ENCODE peak calls at places on chromosome 9, in four cellular contexts. Z is H9, D is IMR-90, K is H1. B is an unnamed sample.

GRCh38 chr9:16526380-16526779 is 344.1 kb downstream of the BNC2 start:
- DNase-seq in Z (no peak), D (peak; percentile 77), K (no peak), B (no peak)

GRCh38 chr9:100417815-100418214 is 9.1 kb upstream of the MSANTD3 start:
- DNase-seq in Z (no peak), D (no peak), K (no peak), B (no peak)

GRCh38 chr9:35909687-35910612 is 660 bp downstream of the SPAAR start:
- DNase-seq in Z (no peak), D (no peak), K (no peak), B (peak; percentile 53)

GRCh38 chr9:36864491-36865410 is 169.3 kb downstream of the PAX5 start:
- DNase-seq in D (no peak), K (no peak), Z (peak; percentile 71), B (peak; percentile 16)

GRCh38 chr9:135555910-135556309 is 5.6 kb upstream of the PAEP start:
- DNase-seq in Z (no peak), D (no peak), K (no peak), B (no peak)

GRCh38 chr9:104682642-104683041 is 11.7 kb upstream of the OR13D1 start:
- DNase-seq in D (peak; percentile 51), Z (no peak), K (no peak), B (peak; percentile 71)

GRCh38 chr9:115988701-115989100 is 164.9 kb upstream of the PAPPA start:
- DNase-seq in Z (no peak), D (peak; percentile 57), K (no peak), B (no peak)

GRCh38 chr9:114719290-114719689 is 37.3 kb upstream of the TEX48 start:
- DNase-seq in Z (no peak), D (no peak), K (no peak), B (no peak)

GRCh38 chr9:77097335-77097734 is 77.9 kb downstream of the FOXB2 start:
- DNase-seq in K (no peak), D (no peak), Z (no peak), B (no peak)

GRCh38 chr9:73089304-73089985 is 62.2 kb upstream of the ANXA1 start:
- DNase-seq in Z (no peak), D (no peak), K (no peak), B (no peak)

GRCh38 chr9:93827545-93828330 is 127.4 kb downstream of the BARX1 start:
- DNase-seq in Z (peak; percentile 88), K (no peak), D (peak; percentile 28), B (peak; percentile 83)

GRCh38 chr9:127919253-127919815 is 2.5 kb upstream of the ST6GALNAC4 start:
- DNase-seq in Z (no peak), D (peak; percentile 99), K (no peak), B (peak; percentile 81)

GRCh38 chr9:70021026-70021571 is 22.5 kb upstream of the MAMDC2 start:
- DNase-seq in Z (no peak), K (no peak), D (peak; percentile 97), B (no peak)

GRCh38 chr9:134461436-134461982 is 135.3 kb downstream of the RXRA start:
- DNase-seq in K (no peak), Z (no peak), D (no peak), B (no peak)

GRCh38 chr9:70429899-70430298 is 15.4 kb upstream of the KLF9 start:
- DNase-seq in K (no peak), D (no peak), Z (no peak), B (peak; percentile 16)

GRCh38 chr9:93896093-93896492 is 59.1 kb downstream of the BARX1 start:
- DNase-seq in D (no peak), K (no peak), Z (peak; percentile 5), B (no peak)

GRCh38 chr9:137029058-137029922 is 1.3 kb upstream of the ABCA2 start:
- DNase-seq in D (peak; percentile 36), K (no peak), Z (peak; percentile 85), B (peak; percentile 67)

GRCh38 chr9:135381911-135382310 is 97.7 kb upstream of the PPP1R26 start:
- DNase-seq in K (no peak), D (no peak), Z (no peak), B (no peak)

GRCh38 chr9:129283705-129284606 is 105.9 kb upstream of the IER5L start:
- DNase-seq in Z (no peak), K (no peak), D (no peak), B (no peak)

GRCh38 chr9:129102791-129103594 is 7.6 kb downstream of the CRAT start:
- DNase-seq in K (no peak), D (peak; percentile 35), Z (peak; percentile 85), B (peak; percentile 82)

GRCh38 chr9:77595426-77596051 is 52.6 kb downstream of the GNA14 start:
- DNase-seq in K (no peak), Z (no peak), D (no peak), B (peak; percentile 81)

GRCh38 chr9:77926314-77926959 is 105.2 kb downstream of the GNAQ start:
- DNase-seq in K (no peak), Z (no peak), D (peak; percentile 76), B (no peak)

GRCh38 chr9:126153382-126153781 is 173.2 kb upstream of the MVB12B start:
- DNase-seq in K (no peak), D (no peak), Z (no peak), B (no peak)

GRCh38 chr9:129888085-129888808 is 53.0 kb downstream of the USP20 start:
- DNase-seq in D (no peak), Z (no peak), K (no peak), B (no peak)

GRCh38 chr9:134678206-134678605 is 36.6 kb downstream of the COL5A1 start:
- DNase-seq in D (no peak), K (no peak), Z (no peak), B (no peak)

GRCh38 chr9:129610473-129611301 is 10.2 kb downstream of the C9orf50 start:
- DNase-seq in D (peak; percentile 58), K (no peak), Z (peak; percentile 93), B (peak; percentile 90)

GRCh38 chr9:81874926-81875325 is 53.3 kb upstream of the SPATA31D4 start:
- DNase-seq in Z (no peak), K (no peak), D (peak; percentile 94), B (no peak)

GRCh38 chr9:16460711-16461110 is 409.8 kb downstream of the BNC2 start:
- DNase-seq in D (no peak), Z (no peak), K (no peak), B (no peak)

GRCh38 chr9:133825555-133826198 is 87.5 kb upstream of the SARDH start:
- DNase-seq in D (peak; percentile 90), Z (no peak), K (no peak), B (no peak)

GRCh38 chr9:21995652-21996275 is 1.2 kb downstream of the CDKN2B-AS1 start:
- DNase-seq in Z (no peak), K (no peak), D (peak; percentile 55), B (peak; percentile 64)

GRCh38 chr9:37944266-37944650 is 40.3 kb upstream of the SLC25A51 start:
- DNase-seq in K (no peak), Z (no peak), D (no peak), B (no peak)

GRCh38 chr9:37944671-37945481 is 40.9 kb upstream of the SLC25A51 start:
- DNase-seq in K (peak; percentile 39), Z (peak; percentile 57), D (peak; percentile 50), B (peak; percentile 90)

GRCh38 chr9:37942616-37943328 is 38.8 kb upstream of the SLC25A51 start:
- DNase-seq in D (no peak), K (no peak), Z (no peak), B (no peak)

GRCh38 chr9:37941253-37941652 is 37.3 kb upstream of the SLC25A51 start:
- DNase-seq in D (no peak), Z (no peak), K (no peak), B (no peak)

GRCh38 chr9:37943329-37944265 is 39.7 kb upstream of the SLC25A51 start:
- DNase-seq in D (peak; percentile 94), Z (no peak), K (no peak), B (peak; percentile 60)
- H2BK120ac ChIP-seq in D (peak overlapping the region; percentile 79), Z (no peak overlapping the region), K (no peak overlapping the region), B (no peak overlapping the region)

DNA sequence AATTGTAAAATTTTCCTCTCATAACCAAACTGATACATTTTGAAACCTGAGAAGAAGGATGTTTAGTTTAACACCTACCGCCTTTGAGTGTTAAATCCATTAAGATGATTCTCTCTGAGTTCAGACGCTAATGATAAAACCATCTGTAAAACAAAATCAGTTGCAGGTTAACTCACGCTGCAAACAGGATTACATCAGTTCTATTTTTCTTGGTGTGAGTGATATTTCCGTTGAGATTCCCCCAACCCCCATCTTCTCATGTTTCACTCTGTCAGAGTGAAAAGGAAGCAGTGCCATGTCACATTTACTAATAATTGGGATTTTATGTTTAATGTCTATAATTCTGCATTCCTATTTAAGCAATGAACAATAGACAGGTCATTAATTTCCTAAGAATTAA is 146.5 kb downstream of the FANCC start:
- DNase-seq in Z (no peak), D (peak; percentile 67), K (no peak), B (peak; percentile 36)
- H3K4me1 ChIP-seq in Z (peaks cover 5% of the 10 kb centered on the region), D (peaks cover 5% of the 10 kb centered on the region), K (no peaks in the 10 kb centered on the region), B (peaks cover 1% of the 10 kb centered on the region)

DNA sequence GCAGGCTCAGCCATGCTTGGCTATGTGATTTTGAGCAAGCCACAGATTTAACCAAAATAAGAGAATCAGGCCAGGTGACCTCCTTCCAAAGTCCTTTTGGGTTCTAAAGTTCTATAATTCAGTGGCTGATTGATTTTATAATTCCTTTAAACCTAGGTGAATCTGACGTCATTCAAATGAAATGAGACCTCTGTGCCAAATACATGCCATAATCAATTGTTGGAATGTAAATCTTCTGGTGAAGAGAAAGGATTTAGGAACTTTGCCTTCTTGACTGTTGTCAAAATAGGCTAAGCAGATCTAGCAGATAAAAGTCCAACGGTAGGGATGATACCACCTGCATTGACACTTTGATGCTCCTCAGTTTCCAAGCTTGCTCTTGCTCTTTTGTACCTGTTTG is 3.9 kb upstream of the DENND1A start:
- DNase-seq in Z (no peak), K (no peak), D (no peak), B (no peak)
- H4K5ac ChIP-seq in Z (no peak overlapping the region), K (no peak overlapping the region), D (no peak overlapping the region), B (no peak overlapping the region)

GRCh38 chr9:112380771-112381181 is 868 bp downstream of the HSDL2 start:
- DNase-seq in D (peak; percentile 29), K (no peak), Z (no peak), B (peak; percentile 9)

GRCh38 chr9:112380102-112380581 is at the start of gene HSDL2:
- DNase-seq in Z (no peak), K (no peak), D (peak; percentile 28), B (no peak)

GRCh38 chr9:112378441-112379176 is 1.3 kb upstream of the HSDL2 start:
- DNase-seq in K (peak; percentile 10), D (no peak), Z (peak; percentile 36), B (peak; percentile 75)

GRCh38 chr9:112377684-112378344 is 2.1 kb upstream of the HSDL2 start:
- DNase-seq in Z (no peak), D (no peak), K (no peak), B (no peak)

DNA sequence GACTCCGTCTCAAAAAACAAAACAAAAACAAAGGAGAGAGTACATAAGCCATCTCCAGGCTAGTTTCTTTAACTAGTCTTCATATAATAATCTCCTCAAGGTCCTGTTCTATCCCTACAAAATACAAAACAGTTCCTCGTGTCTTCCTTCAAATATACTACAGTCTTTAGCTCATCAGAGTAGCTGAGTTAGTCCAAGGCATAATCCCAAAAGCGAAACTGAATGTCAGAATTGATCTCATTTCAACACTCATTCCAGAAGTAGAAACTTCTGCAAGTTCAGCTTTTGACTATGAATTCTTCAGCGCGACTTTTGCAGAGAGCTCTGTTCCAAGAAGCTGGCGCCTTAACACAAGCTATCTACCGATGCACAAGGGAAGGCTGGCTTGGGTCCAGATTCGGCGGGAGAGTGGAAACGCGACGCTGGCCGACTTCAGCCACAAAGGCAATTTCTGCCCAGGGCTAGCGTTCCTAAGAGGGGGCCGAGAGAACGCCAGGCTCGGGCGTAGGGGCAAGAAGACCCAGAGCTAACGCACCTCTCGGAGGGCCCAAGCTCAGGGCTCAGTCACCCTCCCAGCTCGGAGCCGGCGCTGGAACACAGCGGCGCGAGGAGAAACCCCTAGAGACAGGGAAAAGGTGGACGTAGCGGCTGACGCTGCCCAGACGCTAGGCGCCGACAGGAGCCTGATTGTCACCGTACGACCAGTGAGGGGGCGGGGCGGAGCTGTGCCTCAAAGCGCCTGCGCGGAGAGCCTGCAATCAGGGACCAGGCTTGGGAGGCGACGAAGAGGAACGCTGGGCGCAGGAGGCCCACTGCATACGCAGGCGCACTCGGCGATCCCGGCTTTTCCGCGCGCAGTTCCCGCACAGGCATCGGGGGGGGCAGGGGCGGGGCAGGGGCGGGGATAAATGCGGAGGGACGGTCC is 469 bp upstream of the HSDL2 start:
- DNase-seq in D (peak; percentile 97), Z (peak; percentile 99), K (peak; percentile 96), B (peak; percentile 99)
- H2BK120ac ChIP-seq in D (peak overlapping the region; percentile 84), Z (peak overlapping the region; percentile 24), K (no peak overlapping the region), B (no peak overlapping the region)

B was measured in mesendoderm.